ENCODE peak calls at places on chromosomes 2 and 18, in four cellular contexts. Z is HepG2; L is effector memory CD4-positive, alpha-beta T cell; M is GM23248. S is an unnamed sample. For H3K36me3, the result is how much of the 10 kb centered on the place peaks cover.

GRCh38 chr2:182548031-182548950 is 121.5 kb upstream of the PDE1A start:
- DNase-seq in Z (no peak), L (no peak), M (peak), S (no peak)

GRCh38 chr2:237669628-237670351 is 42.4 kb downstream of the LRRFIP1 start:
- DNase-seq in Z (peak), L (no peak), M (peak), S (no peak)

GRCh38 chr2:160558531-160558930 is 64.9 kb upstream of the RBMS1 start:
- DNase-seq in Z (no peak), L (no peak), M (no peak), S (no peak)

GRCh38 chr2:165238295-165238694 is 919 bp upstream of the SCN2A start:
- DNase-seq in Z (no peak), L (no peak), M (peak), S (no peak)

GRCh38 chr2:213162515-213163118 is 11.2 kb upstream of the IKZF2 start:
- DNase-seq in Z (no peak), L (no peak), M (peak), S (no peak)

GRCh38 chr2:80053522-80054338 is 250.8 kb downstream of the LRRTM1 start:
- DNase-seq in Z (no peak), L (no peak), M (peak), S (no peak)

GRCh38 chr2:140586379-140586778 is 1544.4 kb downstream of the LRP1B start:
- DNase-seq in Z (peak), L (no peak), M (peak), S (no peak)

GRCh38 chr2:85704038-85704437 is 9.9 kb downstream of the GNLY start:
- DNase-seq in Z (no peak), L (no peak), M (no peak), S (no peak)

GRCh38 chr2:52810460-52810859 is 957.1 kb upstream of the CHAC2 start:
- DNase-seq in Z (no peak), L (no peak), M (peak), S (no peak)

GRCh38 chr2:109242654-109243331 is 113.8 kb downstream of the SH3RF3 start:
- DNase-seq in Z (no peak), L (no peak), M (peak), S (peak)

GRCh38 chr2:11163439-11164317 is 8.4 kb downstream of the SLC66A3 start:
- DNase-seq in Z (no peak), L (no peak), M (no peak), S (no peak)

GRCh38 chr2:197506658-197507057 is 6.5 kb downstream of the HSPE1 start:
- DNase-seq in Z (no peak), L (no peak), M (no peak), S (no peak)

GRCh38 chr2:164881524-164881923 is 39.9 kb upstream of the COBLL1 start:
- DNase-seq in Z (no peak), L (no peak), M (no peak), S (no peak)

GRCh38 chr2:111167238-111168162 is 46.8 kb downstream of the BCL2L11 start:
- DNase-seq in Z (no peak), L (no peak), M (no peak), S (no peak)

DNA sequence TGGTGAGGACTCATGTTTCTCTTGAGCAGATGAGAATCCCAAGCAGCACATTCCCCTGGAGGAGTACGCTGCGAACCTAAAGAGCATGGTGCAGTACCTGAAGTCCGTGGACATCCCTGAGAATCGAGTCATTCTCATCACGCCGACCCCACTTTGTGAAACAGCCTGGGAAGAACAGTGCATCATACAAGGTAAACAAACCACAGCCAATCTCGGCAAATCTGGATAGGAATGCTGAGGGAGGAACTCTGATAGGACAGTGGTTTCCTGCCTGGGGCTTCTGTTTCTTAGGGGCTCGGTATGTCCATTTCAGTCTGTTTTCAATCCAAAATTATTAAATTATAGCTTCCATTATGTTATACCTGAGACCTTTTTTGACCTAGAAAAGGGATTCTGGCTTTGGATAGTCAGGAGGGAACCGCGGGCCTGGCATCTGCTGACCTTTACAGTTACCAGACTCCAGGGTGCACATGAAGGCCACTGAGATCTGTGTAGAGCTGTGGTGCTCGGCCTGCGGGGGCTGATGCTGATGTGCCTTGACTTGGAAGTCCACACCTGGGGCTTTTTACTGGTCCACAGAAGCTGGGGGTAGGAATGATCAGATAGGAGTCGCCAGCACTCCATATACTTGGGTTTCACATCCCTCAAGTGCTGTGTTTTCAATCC is 7.0 kb downstream of the IAH1 start:
- DNase-seq in Z (peak), L (no peak), M (no peak), S (no peak)
- H3K36me3 ChIP-seq in Z (under half), L (half or more), M (half or more), S (half or more)

DNA sequence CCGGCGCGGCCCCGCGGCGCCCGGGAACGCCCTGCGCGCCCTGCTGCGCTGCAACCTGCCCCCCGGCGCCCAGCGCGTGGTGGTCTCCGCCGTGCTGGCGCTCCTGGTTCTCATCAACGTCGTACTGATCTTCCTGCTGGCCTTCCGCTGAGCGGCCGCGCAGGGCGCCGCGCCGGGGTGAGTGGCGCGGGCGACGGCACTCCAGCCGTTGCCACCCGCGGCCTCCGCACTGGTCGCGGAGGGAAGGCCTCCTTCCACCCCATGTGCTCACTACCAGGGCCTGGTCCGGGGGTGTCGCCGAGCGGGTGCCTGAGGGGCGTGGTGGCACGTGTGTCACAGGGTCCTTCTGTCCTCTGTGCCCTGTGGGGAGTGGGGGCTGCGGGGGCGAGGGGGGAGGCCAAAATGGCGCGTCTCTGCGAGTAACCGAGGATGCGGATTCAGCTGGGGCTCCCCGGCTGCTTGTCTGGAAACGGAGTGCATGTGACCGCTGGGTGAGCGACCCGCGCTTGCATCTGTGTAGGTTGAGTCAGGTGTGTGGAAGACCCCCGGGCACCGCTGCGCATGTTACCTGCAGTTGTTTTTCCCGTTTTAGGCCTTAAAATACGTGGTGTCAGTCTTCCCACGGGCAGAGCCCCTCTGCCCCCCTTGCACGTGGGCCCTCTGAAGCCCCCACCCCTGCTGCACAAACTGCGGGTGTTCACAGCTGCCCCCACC is 58.0 kb downstream of the FAM168B start:
- DNase-seq in Z (no peak), L (no peak), M (peak), S (no peak)
- H3K4me3 ChIP-seq in Z (peak), L (no peak), M (peak), S (peak)

DNA sequence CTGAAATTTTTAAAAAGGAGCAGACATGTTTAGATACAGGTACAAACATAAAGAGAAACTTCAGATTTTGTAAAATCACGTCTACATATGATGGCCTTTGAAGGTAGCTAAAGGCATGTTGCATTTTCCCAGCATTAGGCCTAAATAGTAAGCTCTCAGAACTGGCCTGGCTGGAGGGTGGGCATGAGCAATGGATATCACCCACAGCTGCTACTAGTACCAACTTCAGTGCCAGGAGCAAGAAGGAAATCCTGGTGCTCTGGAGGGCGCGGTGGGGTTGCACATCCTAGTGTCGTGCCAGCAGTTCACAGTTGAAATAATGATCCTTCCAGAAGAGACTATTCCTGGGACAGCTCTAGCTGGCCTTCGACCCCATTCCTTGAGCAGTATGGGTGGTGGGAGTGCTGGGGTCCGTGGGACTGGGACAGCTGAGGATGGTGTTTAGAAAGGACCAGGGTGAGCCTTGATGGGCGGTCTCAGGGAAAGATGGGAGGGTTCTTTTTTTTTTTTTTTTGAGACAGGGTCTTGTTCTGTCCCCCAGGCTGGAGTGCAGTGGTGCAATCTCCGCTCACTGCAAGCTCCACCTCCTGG is 4.9 kb downstream of the DES start:
- DNase-seq in Z (no peak), L (no peak), M (no peak), S (no peak)
- H3K36me3 ChIP-seq in Z (under half), L (under half), M (under half), S (under half)

DNA sequence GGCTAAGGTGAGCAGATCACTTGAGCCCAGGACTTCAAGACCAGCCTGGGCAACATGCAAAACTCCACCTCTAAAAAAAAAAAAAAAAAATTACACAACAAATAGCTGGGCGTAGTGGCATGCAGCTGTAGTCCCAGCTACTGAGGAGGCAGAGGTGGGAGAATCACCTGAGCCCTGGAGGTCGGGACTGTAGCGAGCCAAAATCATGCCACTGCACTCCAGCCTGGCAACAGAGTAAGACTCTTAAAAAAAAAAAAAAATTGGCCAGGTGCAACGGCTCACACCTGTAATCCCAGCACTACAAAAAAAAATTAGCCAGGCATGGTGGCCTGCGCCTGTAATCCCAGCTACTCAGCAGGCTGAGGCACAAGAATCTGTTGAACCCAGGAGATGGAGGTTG is 7.3 kb downstream of the STARD7 start:
- DNase-seq in Z (no peak), L (no peak), M (no peak), S (no peak)
- H3K4me3 ChIP-seq in Z (no peak), L (no peak), M (no peak), S (no peak)

GRCh38 chr2:100269889-100270288 is 52.4 kb downstream of the LONRF2 start:
- DNase-seq in Z (no peak), L (no peak), M (no peak), S (no peak)

GRCh38 chr2:100272848-100273329 is 49.4 kb downstream of the LONRF2 start:
- DNase-seq in Z (no peak), L (no peak), M (no peak), S (no peak)

GRCh38 chr2:100270381-100271146 is 51.7 kb downstream of the LONRF2 start:
- DNase-seq in Z (no peak), L (no peak), M (no peak), S (no peak)

GRCh38 chr2:100273387-100273786 is 48.9 kb downstream of the LONRF2 start:
- DNase-seq in Z (no peak), L (no peak), M (no peak), S (no peak)

DNA sequence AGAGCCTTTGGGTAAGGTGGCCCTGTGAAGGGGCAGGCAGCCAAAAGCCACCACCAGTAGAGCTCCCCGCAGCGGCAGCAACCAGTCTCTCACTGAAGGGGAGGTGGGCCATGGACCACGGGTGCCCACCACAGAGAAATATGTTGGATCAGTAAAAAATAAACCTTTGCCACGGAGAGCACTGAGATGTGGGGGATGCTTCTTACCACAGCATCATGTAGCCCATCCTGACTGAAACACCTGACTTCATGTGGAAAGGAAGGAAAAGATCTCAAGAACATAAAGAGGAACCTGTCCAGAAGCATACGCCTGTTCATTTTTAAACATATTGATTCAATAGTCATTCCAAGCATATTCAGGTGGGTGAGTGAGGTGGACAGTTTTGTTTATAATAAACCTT is 51.1 kb downstream of the LONRF2 start:
- DNase-seq in Z (no peak), L (no peak), M (no peak), S (no peak)
- H3K36me3 ChIP-seq in Z (under half), L (under half), M (under half), S (under half)

GRCh38 chr2:196186266-196186980 is 15.0 kb upstream of the STK17B start:
- DNase-seq in Z (no peak), L (no peak), M (no peak), S (no peak)
- H3K4me3 ChIP-seq in Z (no peak), L (no peak), M (no peak), S (no peak)

GRCh38 chr2:25247792-25248512 is 79.6 kb upstream of the POMC start:
- DNase-seq in Z (peak), L (no peak), M (no peak), S (no peak)
- H3K36me3 ChIP-seq in Z (under half), L (under half), M (under half), S (under half)

DNA sequence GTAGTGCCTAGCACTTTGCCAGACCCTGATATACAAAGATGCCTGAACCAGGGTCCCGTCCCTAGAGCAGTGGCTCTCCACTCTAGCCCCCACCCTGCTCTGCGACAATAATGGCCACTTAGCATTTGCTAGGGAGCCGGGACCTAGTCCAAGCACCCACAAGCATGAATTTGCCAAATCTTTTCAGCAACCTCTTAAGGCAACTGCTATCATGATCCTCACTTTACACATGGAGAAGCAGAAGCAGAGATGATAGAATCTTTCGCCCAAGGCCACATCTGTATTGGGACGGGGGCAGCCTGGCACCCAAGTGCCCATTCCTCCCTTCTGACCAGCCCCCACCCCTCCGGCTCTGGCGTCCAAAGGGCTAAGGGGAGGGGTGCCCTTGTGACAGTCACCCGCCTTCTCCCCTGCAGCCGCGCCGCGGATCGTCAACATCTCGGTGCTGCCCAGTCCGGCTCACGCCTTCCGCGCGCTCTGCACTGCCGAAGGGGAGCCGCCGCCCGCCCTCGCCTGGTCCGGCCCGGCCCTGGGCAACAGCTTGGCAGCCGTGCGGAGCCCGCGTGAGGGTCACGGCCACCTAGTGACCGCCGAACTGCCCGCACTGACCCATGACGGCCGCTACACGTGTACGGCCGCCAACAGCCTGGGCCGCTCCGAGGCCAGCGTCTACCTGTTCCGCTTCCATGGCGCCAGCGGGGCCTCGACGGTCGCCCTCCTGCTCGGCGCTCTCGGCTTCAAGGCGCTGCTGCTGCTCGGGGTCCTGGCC is 13.0 kb downstream of the SIGLEC15 start:
- DNase-seq in Z (no peak), L (no peak), M (peak), S (no peak)
- H3K4me3 ChIP-seq in Z (no peak), L (no peak), M (peak), S (peak)

GRCh38 chr2:61162721-61163120 is 733 bp downstream of the C2orf74 start:
- DNase-seq in Z (no peak), L (no peak), M (no peak), S (no peak)
- H3K36me3 ChIP-seq in Z (under half), L (under half), M (under half), S (under half)

DNA sequence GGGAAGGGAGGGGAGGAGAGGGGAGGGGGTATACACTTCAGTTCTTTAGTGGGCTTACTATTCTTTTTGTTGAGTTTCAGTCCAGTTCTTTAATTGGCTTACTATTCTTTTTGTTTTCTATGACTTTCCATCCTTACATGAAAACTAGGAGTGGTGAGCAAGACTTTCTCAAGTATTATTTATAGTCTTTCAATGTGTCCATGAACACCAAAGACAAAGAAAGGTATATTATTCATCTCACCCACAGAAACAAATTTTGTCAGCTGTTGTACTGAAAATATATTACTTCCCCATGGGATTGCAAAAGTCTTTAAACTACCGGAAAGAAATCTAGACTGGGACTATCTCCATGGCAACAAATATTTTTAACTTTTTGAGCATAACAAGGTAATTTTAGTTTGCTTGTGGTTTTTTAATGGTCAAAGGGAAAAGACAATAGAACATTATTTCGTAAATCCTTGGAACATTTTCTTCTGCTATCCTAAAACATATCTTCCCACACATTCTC is 17.6 kb downstream of the ADAM17 start:
- DNase-seq in Z (no peak), L (no peak), M (peak), S (no peak)
- H3K4me3 ChIP-seq in Z (no peak), L (no peak), M (no peak), S (peak)